ENCODE peak calls at places on chromosomes 3 and 15, in six cellular contexts. L, S, B, K, M and F are unnamed samples.
A peak's percentile ranks its signal among the peaks of the same experiment; 100 is the strongest.

GRCh38 chr3:192409203-192409837 is 318.0 kb downstream of the FGF12 start:
- DNase-seq in L (peak; percentile 31), S (peak; percentile 23), B (peak; percentile 65), K (no peak), M (no peak), F (peak; percentile 54)

GRCh38 chr3:72035606-72036005 is 250.7 kb upstream of the PROK2 start:
- DNase-seq in L (no peak), S (no peak), B (no peak), K (no peak), M (no peak), F (no peak)

GRCh38 chr3:52518723-52519444 is 14.8 kb downstream of the NT5DC2 start:
- DNase-seq in L (peak; percentile 18), S (no peak), B (peak; percentile 67), K (no peak), M (no peak), F (no peak)

GRCh38 chr3:110886514-110886913 is 185.1 kb upstream of the NECTIN3 start:
- DNase-seq in L (no peak), S (no peak), B (no peak), K (no peak), M (no peak), F (no peak)

GRCh38 chr15:73361331-73361730 is 7.4 kb downstream of the HCN4 start:
- DNase-seq in L (no peak), S (no peak), B (peak; percentile 77), K (no peak), M (no peak), F (no peak)

GRCh38 chr15:56365075-56365711 is at the start of gene TEX9:
- DNase-seq in L (peak; percentile 84), S (peak; percentile 88), B (peak; percentile 94), K (peak; percentile 13), M (peak; percentile 92), F (peak; percentile 69)

GRCh38 chr3:171000281-171000680 is 26.2 kb downstream of the SLC2A2 start:
- DNase-seq in L (no peak), S (no peak), B (no peak), K (no peak), M (peak; percentile 5), F (no peak)

GRCh38 chr3:89624494-89624893 is 517.1 kb downstream of the EPHA3 start:
- DNase-seq in L (no peak), S (no peak), B (no peak), K (no peak), M (no peak), F (no peak)

GRCh38 chr15:28929200-28929599 is 43.4 kb downstream of the APBA2 start:
- DNase-seq in L (no peak), S (no peak), B (no peak), K (no peak), M (no peak), F (no peak)

GRCh38 chr3:108406661-108407206 is 103.7 kb downstream of the MYH15 start:
- DNase-seq in L (peak; percentile 63), S (peak; percentile 35), B (peak; percentile 30), K (no peak), M (peak; percentile 56), F (peak; percentile 71)

GRCh38 chr3:35908366-35909232 is 269.3 kb downstream of the ARPP21 start:
- DNase-seq in L (peak; percentile 56), S (peak; percentile 52), B (peak; percentile 88), K (peak; percentile 33), M (peak; percentile 26), F (peak; percentile 92)

GRCh38 chr3:113594066-113594465 is 61.7 kb downstream of the SIDT1 start:
- DNase-seq in L (no peak), S (no peak), B (no peak), K (no peak), M (no peak), F (no peak)

GRCh38 chr3:69696365-69696764 is 42.9 kb upstream of the MITF start:
- DNase-seq in L (no peak), S (no peak), B (no peak), K (no peak), M (no peak), F (no peak)

GRCh38 chr3:187120324-187120723 is 19.0 kb downstream of the RPL39L start:
- DNase-seq in L (no peak), S (no peak), B (no peak), K (no peak), M (no peak), F (no peak)

GRCh38 chr15:48579945-48580671 is 65.4 kb downstream of the FBN1 start:
- DNase-seq in L (peak; percentile 84), S (no peak), B (no peak), K (no peak), M (no peak), F (no peak)

GRCh38 chr3:38649500-38650247 is at the start of gene SCN5A:
- DNase-seq in L (peak; percentile 11), S (peak; percentile 54), B (peak; percentile 28), K (no peak), M (peak; percentile 60), F (peak; percentile 51)

GRCh38 chr15:78716651-78717050 is 75.6 kb upstream of the CHRNB4 start:
- DNase-seq in L (no peak), S (no peak), B (no peak), K (no peak), M (no peak), F (no peak)

GRCh38 chr15:82894971-82895520 is 57.5 kb downstream of the HOMER2 start:
- DNase-seq in L (peak; percentile 18), S (no peak), B (peak; percentile 69), K (no peak), M (peak; percentile 48), F (no peak)

GRCh38 chr3:182682263-182683229 is 110.8 kb upstream of the ATP11B start:
- DNase-seq in L (peak; percentile 57), S (peak; percentile 53), B (peak; percentile 82), K (peak; percentile 15), M (peak; percentile 33), F (peak; percentile 50)

GRCh38 chr3:17631617-17632016 is 110.8 kb downstream of the TBC1D5 start:
- DNase-seq in L (no peak), S (no peak), B (no peak), K (no peak), M (no peak), F (no peak)

GRCh38 chr3:29937185-29937584 is 656.3 kb downstream of the RBMS3 start:
- DNase-seq in L (peak; percentile 35), S (no peak), B (no peak), K (no peak), M (no peak), F (peak; percentile 10)

GRCh38 chr3:125212509-125213372 is at the start of gene SLC12A8:
- DNase-seq in L (no peak), S (peak; percentile 50), B (peak; percentile 25), K (no peak), M (no peak), F (no peak)

GRCh38 chr15:88385078-88385700 is 82.0 kb downstream of the MRPL46 start:
- DNase-seq in L (no peak), S (no peak), B (no peak), K (no peak), M (peak; percentile 53), F (no peak)

GRCh38 chr3:127646501-127647046 is 17.6 kb downstream of the PODXL2 start:
- DNase-seq in L (no peak), S (no peak), B (no peak), K (no peak), M (no peak), F (no peak)

GRCh38 chr3:156793851-156794250 is 32.3 kb upstream of the LEKR1 start:
- DNase-seq in L (no peak), S (no peak), B (no peak), K (no peak), M (no peak), F (no peak)

GRCh38 chr15:40793216-40793989 is 13.5 kb upstream of the ZFYVE19 start:
- DNase-seq in L (peak; percentile 89), S (peak; percentile 83), B (no peak), K (no peak), M (peak; percentile 60), F (peak; percentile 99)

GRCh38 chr15:78988361-78988911 is 43.6 kb upstream of the CTSH start:
- DNase-seq in L (peak; percentile 100), S (peak; percentile 78), B (peak; percentile 48), K (no peak), M (peak; percentile 98), F (peak; percentile 97)

GRCh38 chr15:39139431-39140059 is 441.3 kb upstream of the THBS1 start:
- DNase-seq in L (no peak), S (no peak), B (no peak), K (no peak), M (no peak), F (no peak)

GRCh38 chr15:59170295-59170881 is 36.3 kb upstream of the LDHAL6B start:
- DNase-seq in L (peak; percentile 46), S (peak; percentile 93), B (peak; percentile 59), K (peak; percentile 27), M (peak; percentile 72), F (peak; percentile 80)

GRCh38 chr3:138842483-138843188 is 7.9 kb upstream of the PIK3CB start:
- DNase-seq in L (no peak), S (no peak), B (no peak), K (no peak), M (no peak), F (no peak)

GRCh38 chr3:22684739-22685138 is 518.4 kb upstream of the UBE2E2 start:
- DNase-seq in L (peak; percentile 73), S (no peak), B (no peak), K (no peak), M (no peak), F (no peak)

GRCh38 chr3:27193056-27193455 is 176.1 kb downstream of the NEK10 start:
- DNase-seq in L (no peak), S (no peak), B (no peak), K (no peak), M (no peak), F (no peak)

GRCh38 chr15:47129033-47129432 is 588.3 kb upstream of the SEMA6D start:
- DNase-seq in L (no peak), S (no peak), B (no peak), K (no peak), M (no peak), F (no peak)

GRCh38 chr3:142117052-142117451 is 32.3 kb downstream of the TFDP2 start:
- DNase-seq in L (no peak), S (no peak), B (no peak), K (no peak), M (no peak), F (no peak)

GRCh38 chr3:132457301-132457700 is 40.0 kb downstream of the DNAJC13 start:
- DNase-seq in L (no peak), S (no peak), B (no peak), K (no peak), M (no peak), F (no peak)

GRCh38 chr15:90664650-90665287 is 52.4 kb upstream of the BLM start:
- DNase-seq in L (no peak), S (peak; percentile 40), B (peak; percentile 54), K (no peak), M (peak; percentile 47), F (peak; percentile 61)

GRCh38 chr15:27656296-27656987 is 442.7 kb downstream of the OCA2 start:
- DNase-seq in L (no peak), S (no peak), B (no peak), K (no peak), M (no peak), F (no peak)